ENCODE peak calls at places on chromosomes 16 and 17, in seven cellular contexts. J, N, F, O, B, A and R are unnamed samples.
A peak's percentile ranks its signal among the peaks of the same experiment; 100 is the strongest.

GRCh38 chr16:57167537-57167936 is 18.3 kb downstream of the PSME3IP1 start:
- DNase-seq in J (no peak), N (no peak), F (no peak), O (no peak), B (no peak), A (no peak), R (no peak)

GRCh38 chr16:67163164-67163902 is 1.2 kb upstream of the HSF4 start:
- DNase-seq in J (no peak), N (peak; percentile 89), F (no peak), O (no peak), B (peak; percentile 98), A (no peak), R (peak; percentile 69)

GRCh38 chr16:14098081-14098480 is 27.0 kb downstream of the MRTFB start:
- DNase-seq in J (no peak), N (no peak), F (peak; percentile 21), O (no peak), B (no peak), A (no peak), R (no peak)

GRCh38 chr17:77096570-77097214 is 44.1 kb upstream of the SEC14L1 start:
- DNase-seq in J (no peak), N (no peak), F (peak; percentile 75), O (peak; percentile 81), B (no peak), A (no peak), R (no peak)

GRCh38 chr17:57873261-57874057 is 23.6 kb upstream of the MRPS23 start:
- DNase-seq in J (no peak), N (no peak), F (no peak), O (no peak), B (peak; percentile 82), A (no peak), R (no peak)

GRCh38 chr16:89534147-89534788 is 26.1 kb downstream of the SPG7 start:
- DNase-seq in J (peak; percentile 48), N (no peak), F (peak; percentile 43), O (peak; percentile 69), B (no peak), A (no peak), R (no peak)

GRCh38 chr17:58447039-58447975 is 30.0 kb upstream of the RNF43 start:
- DNase-seq in J (peak; percentile 52), N (no peak), F (peak; percentile 86), O (peak; percentile 91), B (peak; percentile 89), A (peak; percentile 37), R (peak; percentile 72)

GRCh38 chr16:62149646-62150045 is 113.4 kb upstream of the CDH8 start:
- DNase-seq in J (no peak), N (no peak), F (no peak), O (no peak), B (no peak), A (no peak), R (no peak)

GRCh38 chr16:24980077-24980793 is 34.9 kb downstream of the ARHGAP17 start:
- DNase-seq in J (no peak), N (no peak), F (peak; percentile 29), O (no peak), B (peak; percentile 37), A (no peak), R (no peak)